ENCODE peak calls at places on chromosomes 1 and 21, in four cellular contexts. N is activated T-cell treated with anti-CD3 and anti-CD28 coated beads, Interleukin-2, amount 50 U/mL, for 72 hours; R is A549; S is uterus. A is an unnamed sample.

GRCh38 chr1:199948587-199949280 is 78.8 kb upstream of the NR5A2 start:
- DNase-seq in N (no peak), R (no peak), S (no peak), A (peak)

GRCh38 chr1:205356424-205357151 is at the start of gene KLHDC8A:
- DNase-seq in N (no peak), R (no peak), S (peak), A (no peak)

GRCh38 chr1:247365023-247365422 is 33.4 kb upstream of the ZNF496 start:
- DNase-seq in N (no peak), R (no peak), S (no peak), A (no peak)

GRCh38 chr21:17585875-17586450 is 26.7 kb downstream of the BTG3 start:
- DNase-seq in N (peak), R (peak), S (no peak), A (no peak)

GRCh38 chr1:218755128-218755527 is 410.0 kb downstream of the TGFB2 start:
- DNase-seq in N (no peak), R (no peak), S (no peak), A (no peak)

GRCh38 chr21:34205811-34206635 is 132.6 kb downstream of the MRPS6 start:
- DNase-seq in N (no peak), R (no peak), S (no peak), A (no peak)

GRCh38 chr1:96978431-96978830 is 256.8 kb downstream of the PTBP2 start:
- DNase-seq in N (no peak), R (no peak), S (no peak), A (no peak)

GRCh38 chr1:74395492-74395891 is 116.9 kb downstream of the LRRC53 start:
- DNase-seq in N (no peak), R (no peak), S (peak), A (no peak)

GRCh38 chr1:22711071-22711470 is 432 bp downstream of the EPHB2 start:
- DNase-seq in N (no peak), R (no peak), S (no peak), A (no peak)

GRCh38 chr1:44554706-44555105 is 119.6 kb downstream of the TMEM53 start:
- DNase-seq in N (no peak), R (no peak), S (no peak), A (no peak)

GRCh38 chr1:22953392-22954141 is 19.1 kb downstream of the LACTBL1 start:
- DNase-seq in N (no peak), R (no peak), S (no peak), A (no peak)

GRCh38 chr1:43293896-43294760 is 6.7 kb upstream of the TIE1 start:
- DNase-seq in N (no peak), R (no peak), S (no peak), A (no peak)

GRCh38 chr1:64514197-64514765 is 44.4 kb downstream of the CACHD1 start:
- DNase-seq in N (no peak), R (no peak), S (no peak), A (no peak)

GRCh38 chr1:7871136-7871535 is 18.3 kb upstream of the UTS2 start:
- DNase-seq in N (no peak), R (no peak), S (no peak), A (no peak)

GRCh38 chr1:226901421-226901820 is 31.0 kb downstream of the PSEN2 start:
- DNase-seq in N (no peak), R (no peak), S (no peak), A (no peak)

GRCh38 chr21:46109251-46110221 is 11.6 kb downstream of the COL6A2 start:
- DNase-seq in N (no peak), R (no peak), S (no peak), A (peak)

GRCh38 chr1:43711049-43711448 is 3.7 kb downstream of the ST3GAL3 start:
- DNase-seq in N (no peak), R (no peak), S (no peak), A (no peak)

GRCh38 chr1:210448293-210448892 is 119.7 kb downstream of the HHAT start:
- DNase-seq in N (peak), R (peak), S (no peak), A (peak)

GRCh38 chr21:45129231-45129923 is 55.0 kb downstream of the ADARB1 start:
- DNase-seq in N (no peak), R (no peak), S (no peak), A (no peak)

GRCh38 chr1:179599623-179600249 is 8.1 kb downstream of the TDRD5 start:
- DNase-seq in N (peak), R (peak), S (no peak), A (no peak)

GRCh38 chr1:210696709-210697108 is 368.0 kb downstream of the HHAT start:
- DNase-seq in N (peak), R (no peak), S (no peak), A (peak)

GRCh38 chr1:110554871-110555801 is 36.2 kb upstream of the KCNA10 start:
- DNase-seq in N (peak), R (peak), S (no peak), A (peak)

GRCh38 chr1:167094690-167095089 is 815 bp downstream of the STYXL2 start:
- DNase-seq in N (no peak), R (no peak), S (no peak), A (no peak)

GRCh38 chr1:18794561-18794960 is 64.9 kb downstream of the TAS1R2 start:
- DNase-seq in N (peak), R (peak), S (no peak), A (no peak)

A was measured in stimulated activated naive CD8-positive, alpha-beta T cell treated with anti-CD3 and anti-CD28 coated beads, Interleukin-15, amount 100 ng/mL, for 72 hours.